ENCODE peak calls at places on chromosomes 16 and 17, in six cellular contexts. U is Daoy, K is T-cell, N is nephron progenitor cell, O is HT1080, Y is NCI-H1105. P is an unnamed sample.

GRCh38 chr16:46748775-46749705 is 896 bp upstream of the MYLK3 start:
- DNase-seq in U (no peak), K (no peak), N (no peak), O (no peak), Y (peak), P (no peak)

GRCh38 chr16:1287982-1288670 is 21.3 kb upstream of the UBE2I start:
- DNase-seq in U (no peak), K (no peak), N (no peak), O (no peak), Y (no peak), P (no peak)

GRCh38 chr16:11595908-11596504 is 9.3 kb upstream of the LITAF start:
- DNase-seq in U (no peak), K (no peak), N (no peak), O (no peak), Y (no peak), P (no peak)

GRCh38 chr17:65020284-65020683 is 36.3 kb downstream of the GNA13 start:
- DNase-seq in U (no peak), K (no peak), N (no peak), O (no peak), Y (no peak), P (no peak)

GRCh38 chr16:9901-10665 is 43.3 kb downstream of the POLR3K start:
- DNase-seq in U (no peak), K (peak), N (no peak), O (no peak), Y (no peak), P (no peak)

GRCh38 chr17:60563743-60564142 is 36.2 kb upstream of the PPM1D start:
- DNase-seq in U (peak), K (no peak), N (no peak), O (peak), Y (no peak), P (no peak)

GRCh38 chr16:87114832-87115231 is 202.4 kb downstream of the C16orf95 start:
- DNase-seq in U (no peak), K (no peak), N (no peak), O (no peak), Y (no peak), P (no peak)

GRCh38 chr16:28311913-28312312 is 19.6 kb downstream of the SBK1 start:
- DNase-seq in U (no peak), K (peak), N (no peak), O (no peak), Y (no peak), P (no peak)

GRCh38 chr17:77594416-77595209 is 363.9 kb upstream of the TNRC6C start:
- DNase-seq in U (no peak), K (no peak), N (no peak), O (no peak), Y (no peak), P (no peak)

GRCh38 chr17:59372138-59372751 is 40.8 kb downstream of the YPEL2 start:
- DNase-seq in U (no peak), K (no peak), N (no peak), O (peak), Y (no peak), P (no peak)

GRCh38 chr17:27558341-27558740 is 72.6 kb upstream of the LGALS9 start:
- DNase-seq in U (no peak), K (no peak), N (no peak), O (no peak), Y (no peak), P (peak)

P was measured in NCI-H774.